ENCODE peak calls at places on chromosome 19, in eight cellular contexts. One of them, this sample, is unnamed.
A peak's percentile ranks its signal among the peaks of the same experiment; 100 is the strongest.

GRCh38 chr19:30371157-30371845 is 883 bp upstream of the ZNF536 start:
- DNase-seq in Caco-2: no peak
- DNase-seq in tibial artery: no peak
- DNase-seq in heart right ventricle: no peak
- DNase-seq in AG04450: no peak
- DNase-seq in Peyer's patch: no peak
- DNase-seq in uterus: no peak
- DNase-seq in ovary: no peak
- DNase-seq in this sample: no peak

GRCh38 chr19:3721900-3722442 is 13.8 kb downstream of the TJP3 start:
- DNase-seq in Caco-2: no peak
- DNase-seq in tibial artery: no peak
- DNase-seq in heart right ventricle: no peak
- DNase-seq in AG04450: no peak
- DNase-seq in Peyer's patch: no peak
- DNase-seq in uterus: no peak
- DNase-seq in ovary: no peak
- DNase-seq in this sample: no peak

GRCh38 chr19:13012690-13013608 is 17.7 kb downstream of the NFIX start:
- DNase-seq in Caco-2: no peak
- DNase-seq in tibial artery: peak; percentile 90
- DNase-seq in heart right ventricle: peak; percentile 57
- DNase-seq in AG04450: no peak
- DNase-seq in Peyer's patch: peak; percentile 91
- DNase-seq in uterus: peak; percentile 88
- DNase-seq in ovary: peak; percentile 88
- DNase-seq in this sample: no peak

GRCh38 chr19:16588089-16588823 is 16.0 kb upstream of the SLC35E1 start:
- DNase-seq in Caco-2: no peak
- DNase-seq in tibial artery: no peak
- DNase-seq in heart right ventricle: peak; percentile 34
- DNase-seq in AG04450: no peak
- DNase-seq in Peyer's patch: peak; percentile 92
- DNase-seq in uterus: no peak
- DNase-seq in ovary: peak; percentile 37
- DNase-seq in this sample: no peak

GRCh38 chr19:39590265-39590664 is 12.1 kb upstream of the LGALS13 start:
- DNase-seq in Caco-2: no peak
- DNase-seq in tibial artery: no peak
- DNase-seq in heart right ventricle: no peak
- DNase-seq in AG04450: no peak
- DNase-seq in Peyer's patch: no peak
- DNase-seq in uterus: no peak
- DNase-seq in ovary: no peak
- DNase-seq in this sample: no peak

GRCh38 chr19:20077791-20078463 is at the start of gene ZNF90:
- DNase-seq in Caco-2: peak; percentile 91
- DNase-seq in tibial artery: peak; percentile 97
- DNase-seq in heart right ventricle: peak; percentile 87
- DNase-seq in AG04450: peak; percentile 92
- DNase-seq in Peyer's patch: peak; percentile 97
- DNase-seq in uterus: peak; percentile 98
- DNase-seq in ovary: peak; percentile 97
- DNase-seq in this sample: peak; percentile 91

GRCh38 chr19:7775761-7776160 is 12.7 kb downstream of the CLEC4M start:
- DNase-seq in Caco-2: no peak
- DNase-seq in tibial artery: no peak
- DNase-seq in heart right ventricle: no peak
- DNase-seq in AG04450: no peak
- DNase-seq in Peyer's patch: no peak
- DNase-seq in uterus: no peak
- DNase-seq in ovary: no peak
- DNase-seq in this sample: no peak

GRCh38 chr19:56094449-56094848 is 26.6 kb downstream of the ZNF787 start:
- DNase-seq in Caco-2: no peak
- DNase-seq in tibial artery: no peak
- DNase-seq in heart right ventricle: no peak
- DNase-seq in AG04450: no peak
- DNase-seq in Peyer's patch: no peak
- DNase-seq in uterus: no peak
- DNase-seq in ovary: no peak
- DNase-seq in this sample: no peak

GRCh38 chr19:39400997-39401548 is 5.6 kb upstream of the ZFP36 start:
- DNase-seq in Caco-2: no peak
- DNase-seq in tibial artery: no peak
- DNase-seq in heart right ventricle: no peak
- DNase-seq in AG04450: no peak
- DNase-seq in Peyer's patch: no peak
- DNase-seq in uterus: no peak
- DNase-seq in ovary: no peak
- DNase-seq in this sample: no peak

GRCh38 chr19:31648347-31648746 is 299.1 kb upstream of the TSHZ3 start:
- DNase-seq in Caco-2: no peak
- DNase-seq in tibial artery: no peak
- DNase-seq in heart right ventricle: no peak
- DNase-seq in AG04450: no peak
- DNase-seq in Peyer's patch: no peak
- DNase-seq in uterus: no peak
- DNase-seq in ovary: no peak
- DNase-seq in this sample: peak; percentile 23

GRCh38 chr19:10454267-10454666 is 33.9 kb downstream of the PDE4A start:
- DNase-seq in Caco-2: no peak
- DNase-seq in tibial artery: no peak
- DNase-seq in heart right ventricle: no peak
- DNase-seq in AG04450: no peak
- DNase-seq in Peyer's patch: no peak
- DNase-seq in uterus: no peak
- DNase-seq in ovary: no peak
- DNase-seq in this sample: no peak

GRCh38 chr19:7985481-7985911 is 19.9 kb downstream of the ELAVL1 start:
- DNase-seq in Caco-2: no peak
- DNase-seq in tibial artery: no peak
- DNase-seq in heart right ventricle: no peak
- DNase-seq in AG04450: no peak
- DNase-seq in Peyer's patch: no peak
- DNase-seq in uterus: no peak
- DNase-seq in ovary: no peak
- DNase-seq in this sample: no peak

GRCh38 chr19:45404557-45405434 is at the start of gene PPP1R13L:
- DNase-seq in Caco-2: peak; percentile 98
- DNase-seq in tibial artery: peak; percentile 93
- DNase-seq in heart right ventricle: peak; percentile 87
- DNase-seq in AG04450: no peak
- DNase-seq in Peyer's patch: peak; percentile 93
- DNase-seq in uterus: peak; percentile 76
- DNase-seq in ovary: peak; percentile 73
- DNase-seq in this sample: peak; percentile 70

GRCh38 chr19:55370305-55370988 is at the start of gene IL11:
- DNase-seq in Caco-2: no peak
- DNase-seq in tibial artery: no peak
- DNase-seq in heart right ventricle: no peak
- DNase-seq in AG04450: no peak
- DNase-seq in Peyer's patch: no peak
- DNase-seq in uterus: no peak
- DNase-seq in ovary: no peak
- DNase-seq in this sample: no peak

GRCh38 chr19:2574971-2575630 is 99.2 kb downstream of the GADD45B start:
- DNase-seq in Caco-2: no peak
- DNase-seq in tibial artery: peak; percentile 65
- DNase-seq in heart right ventricle: no peak
- DNase-seq in AG04450: no peak
- DNase-seq in Peyer's patch: peak; percentile 34
- DNase-seq in uterus: no peak
- DNase-seq in ovary: no peak
- DNase-seq in this sample: no peak

GRCh38 chr19:17078038-17078919 is 2.7 kb downstream of the MYO9B start:
- DNase-seq in Caco-2: no peak
- DNase-seq in tibial artery: no peak
- DNase-seq in heart right ventricle: no peak
- DNase-seq in AG04450: no peak
- DNase-seq in Peyer's patch: no peak
- DNase-seq in uterus: no peak
- DNase-seq in ovary: no peak
- DNase-seq in this sample: no peak

GRCh38 chr19:44587863-44588752 is 25.3 kb upstream of the IGSF23 start:
- DNase-seq in Caco-2: no peak
- DNase-seq in tibial artery: no peak
- DNase-seq in heart right ventricle: no peak
- DNase-seq in AG04450: peak; percentile 86
- DNase-seq in Peyer's patch: no peak
- DNase-seq in uterus: no peak
- DNase-seq in ovary: no peak
- DNase-seq in this sample: peak; percentile 89

GRCh38 chr19:31520633-31521032 is 171.4 kb upstream of the TSHZ3 start:
- DNase-seq in Caco-2: no peak
- DNase-seq in tibial artery: no peak
- DNase-seq in heart right ventricle: no peak
- DNase-seq in AG04450: no peak
- DNase-seq in Peyer's patch: no peak
- DNase-seq in uterus: no peak
- DNase-seq in ovary: no peak
- DNase-seq in this sample: no peak

GRCh38 chr19:19032420-19033175 is 719 bp downstream of the SUGP2 start:
- DNase-seq in Caco-2: peak; percentile 90
- DNase-seq in tibial artery: peak; percentile 95
- DNase-seq in heart right ventricle: peak; percentile 79
- DNase-seq in AG04450: peak; percentile 78
- DNase-seq in Peyer's patch: peak; percentile 86
- DNase-seq in uterus: peak; percentile 78
- DNase-seq in ovary: peak; percentile 73
- DNase-seq in this sample: peak; percentile 68

DNA sequence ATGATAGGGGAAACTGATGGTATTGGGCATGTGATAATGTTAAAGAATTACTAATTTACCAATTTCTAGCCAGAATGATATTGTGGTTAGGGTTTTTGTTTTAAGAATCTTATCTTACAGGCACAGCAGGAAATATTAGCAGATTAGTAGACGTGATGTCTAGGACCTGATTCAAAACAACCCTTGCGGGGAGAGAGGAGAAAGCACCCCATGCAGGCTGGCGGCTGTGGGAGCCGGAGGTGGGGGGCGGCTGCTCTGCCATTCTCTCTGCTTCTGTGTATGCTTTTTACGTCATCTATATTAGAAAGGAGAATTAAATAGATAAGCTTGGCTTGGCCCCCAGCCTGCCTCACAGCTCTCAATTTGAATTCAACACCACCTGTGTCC is 41.5 kb downstream of the MLLT1 start:
- DNase-seq in Caco-2: no peak
- DNase-seq in tibial artery: no peak
- DNase-seq in heart right ventricle: no peak
- DNase-seq in AG04450: no peak
- DNase-seq in Peyer's patch: no peak
- DNase-seq in uterus: no peak
- DNase-seq in ovary: no peak
- DNase-seq in this sample: no peak
- H3K4me3 ChIP-seq in Caco-2: no peak overlapping the region
- H3K4me3 ChIP-seq in tibial artery: no peak overlapping the region
- H3K4me3 ChIP-seq in heart right ventricle: no peak overlapping the region
- H3K4me3 ChIP-seq in AG04450: no peak overlapping the region
- H3K4me3 ChIP-seq in Peyer's patch: no peak overlapping the region
- H3K4me3 ChIP-seq in uterus: peak overlapping the region; percentile 9
- H3K4me3 ChIP-seq in ovary: no peak overlapping the region
- H3K4me3 ChIP-seq in this sample: no peak overlapping the region

DNA sequence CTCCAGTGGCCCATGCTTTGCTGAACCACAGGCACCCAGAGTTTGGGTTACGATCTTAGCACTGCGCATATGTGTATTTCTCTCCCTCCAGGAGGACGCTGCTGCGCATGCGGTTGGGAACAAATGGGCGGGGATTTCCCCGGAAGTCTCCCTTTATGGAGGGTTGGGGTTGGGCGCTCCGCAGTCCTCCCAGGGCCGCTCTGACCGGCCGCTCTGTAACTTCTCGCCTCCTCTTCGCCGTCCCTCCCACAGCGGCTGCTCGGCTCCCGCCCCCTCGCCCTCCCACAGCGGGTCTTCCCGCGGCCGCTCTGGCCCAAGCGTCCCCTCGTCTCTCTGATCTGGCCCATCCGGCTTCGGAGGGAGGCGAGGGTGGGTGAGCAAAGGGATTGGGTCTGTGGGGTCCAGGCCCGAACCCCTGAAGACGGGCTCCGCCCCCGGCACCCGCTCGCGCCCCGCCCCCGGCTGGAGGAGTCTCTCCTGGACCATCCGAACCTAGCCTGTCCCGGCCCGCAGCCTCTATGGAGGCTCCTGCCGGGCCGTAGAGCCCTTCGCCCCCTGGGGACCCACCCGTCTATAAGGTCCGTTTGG is at the start of gene MEGF8:
- DNase-seq in Caco-2: peak; percentile 99
- DNase-seq in tibial artery: peak; percentile 99
- DNase-seq in heart right ventricle: peak; percentile 98
- DNase-seq in AG04450: peak; percentile 98
- DNase-seq in Peyer's patch: peak; percentile 99
- DNase-seq in uterus: peak; percentile 98
- DNase-seq in ovary: peak; percentile 98
- DNase-seq in this sample: peak; percentile 95
- TF ChIP-seq CTCF in Caco-2: no peak
- TF ChIP-seq CTCF in tibial artery: peak; percentile 74
- TF ChIP-seq CTCF in heart right ventricle: peak; percentile 96
- TF ChIP-seq CTCF in AG04450: peak; percentile 97
- TF ChIP-seq CTCF in Peyer's patch: no peak
- TF ChIP-seq CTCF in uterus: peak; percentile 88
- TF ChIP-seq CTCF in ovary: peak; percentile 56
- TF ChIP-seq CTCF in this sample: no peak

DNA sequence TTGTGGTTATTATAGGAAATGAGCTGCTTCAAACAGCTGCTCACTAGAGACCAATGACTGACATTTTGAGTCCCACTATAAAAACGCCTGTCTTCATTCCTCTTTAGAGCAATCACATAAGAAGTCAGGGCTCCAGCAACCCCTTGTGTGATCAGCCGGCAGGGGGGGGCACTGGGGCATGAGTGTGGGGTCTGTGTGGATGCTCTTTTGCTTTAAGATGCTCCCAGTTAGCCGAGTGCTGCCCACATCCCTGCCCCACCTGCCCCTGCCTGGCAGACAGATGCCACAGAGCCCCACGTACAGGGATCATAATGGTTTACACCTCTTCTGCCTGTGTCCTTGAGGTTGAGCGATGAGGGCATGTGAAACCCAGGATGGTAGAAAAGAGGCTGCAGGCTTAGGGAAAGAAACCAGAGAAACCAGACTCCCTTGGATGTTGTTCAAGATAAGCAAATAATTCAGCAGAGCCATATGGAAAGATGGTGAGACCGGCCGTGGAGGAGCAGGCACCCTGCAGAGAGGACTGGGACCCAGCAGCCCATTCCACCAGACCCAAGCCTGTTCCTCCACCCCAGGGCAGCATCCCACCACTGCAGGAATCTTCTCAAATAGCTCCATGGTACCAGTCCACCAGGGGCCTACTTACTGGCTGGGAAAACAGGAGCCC is 55.4 kb downstream of the CHST8 start:
- DNase-seq in Caco-2: no peak
- DNase-seq in tibial artery: peak; percentile 31
- DNase-seq in heart right ventricle: no peak
- DNase-seq in AG04450: no peak
- DNase-seq in Peyer's patch: peak; percentile 23
- DNase-seq in uterus: no peak
- DNase-seq in ovary: no peak
- DNase-seq in this sample: no peak
- H3K27me3 ChIP-seq in Caco-2: no peaks in the 10 kb centered on the region
- H3K27me3 ChIP-seq in tibial artery: no peaks in the 10 kb centered on the region
- H3K27me3 ChIP-seq in heart right ventricle: no peaks in the 10 kb centered on the region
- H3K27me3 ChIP-seq in AG04450: no peaks in the 10 kb centered on the region
- H3K27me3 ChIP-seq in Peyer's patch: no peaks in the 10 kb centered on the region
- H3K27me3 ChIP-seq in uterus: no peaks in the 10 kb centered on the region
- H3K27me3 ChIP-seq in ovary: no peaks in the 10 kb centered on the region
- H3K27me3 ChIP-seq in this sample: no peaks in the 10 kb centered on the region

GRCh38 chr19:5827342-5827890 is 12.1 kb downstream of the FUT6 start:
- DNase-seq in Caco-2: no peak
- DNase-seq in tibial artery: no peak
- DNase-seq in heart right ventricle: no peak
- DNase-seq in AG04450: no peak
- DNase-seq in Peyer's patch: no peak
- DNase-seq in uterus: no peak
- DNase-seq in ovary: no peak
- DNase-seq in this sample: no peak
- H3K4me3 ChIP-seq in Caco-2: peak overlapping the region; percentile 88
- H3K4me3 ChIP-seq in tibial artery: peak overlapping the region; percentile 36
- H3K4me3 ChIP-seq in heart right ventricle: peak overlapping the region; percentile 35
- H3K4me3 ChIP-seq in AG04450: peak overlapping the region; percentile 79
- H3K4me3 ChIP-seq in Peyer's patch: peak overlapping the region; percentile 48
- H3K4me3 ChIP-seq in uterus: no peak overlapping the region
- H3K4me3 ChIP-seq in ovary: peak overlapping the region; percentile 16
- H3K4me3 ChIP-seq in this sample: peak overlapping the region; percentile 58

This sample was measured in kidney epithelial cell.